ENCODE peak calls at places on chromosomes 13 and 19, in four cellular contexts. D is effector memory CD4-positive, alpha-beta T cell; W is PC-3; M is uterus. Y is an unnamed sample. For H3K4me1, the result is how much of the 10 kb centered on the place peaks cover.

GRCh38 chr13:99327133-99327532 is 19.9 kb upstream of the GPR183 start:
- DNase-seq in D (no peak), M (no peak), W (no peak), Y (no peak)

GRCh38 chr19:45670670-45671453 is 2.8 kb downstream of the GIPR start:
- DNase-seq in M (peak), W (peak), D (peak), Y (no peak)

GRCh38 chr13:42474954-42475353 is 99.0 kb upstream of the TNFSF11 start:
- DNase-seq in W (no peak), M (no peak), D (no peak), Y (no peak)

GRCh38 chr19:33821871-33822270 is 25.2 kb downstream of the KCTD15 start:
- DNase-seq in D (no peak), W (peak), M (no peak), Y (no peak)

GRCh38 chr13:29722415-29722814 is 126.9 kb upstream of the SLC7A1 start:
- DNase-seq in D (no peak), M (no peak), W (no peak), Y (no peak)

GRCh38 chr19:40348961-40349507 is 539 bp downstream of the PLD3 start:
- DNase-seq in M (no peak), W (peak), D (no peak), Y (no peak)

GRCh38 chr13:26847281-26847680 is 86.7 kb upstream of the GPR12 start:
- DNase-seq in M (no peak), W (no peak), D (no peak), Y (no peak)

GRCh38 chr13:111866731-111867245 is 200.2 kb upstream of the SOX1 start:
- DNase-seq in W (no peak), M (no peak), D (no peak), Y (no peak)

GRCh38 chr13:59607172-59607571 is 556.6 kb downstream of the DIAPH3 start:
- DNase-seq in W (no peak), M (no peak), D (no peak), Y (no peak)

GRCh38 chr19:16106121-16106520 is 5.6 kb upstream of the RAB8A start:
- DNase-seq in M (no peak), D (no peak), W (no peak), Y (no peak)

GRCh38 chr13:109383683-109384082 is 402.7 kb downstream of the IRS2 start:
- DNase-seq in W (peak), D (no peak), M (no peak), Y (no peak)

GRCh38 chr19:36032251-36033104 is at the start of gene CLIP3:
- DNase-seq in D (peak), M (peak), W (no peak), Y (no peak)

GRCh38 chr13:42218576-42218975 is 53.4 kb upstream of the AKAP11 start:
- DNase-seq in M (no peak), D (no peak), W (no peak), Y (no peak)

GRCh38 chr13:53150568-53150967 is 122.0 kb downstream of the OLFM4 start:
- DNase-seq in D (no peak), M (no peak), W (no peak), Y (no peak)

GRCh38 chr13:50072676-50073075 is 57.4 kb downstream of the KCNRG start:
- DNase-seq in D (no peak), W (no peak), M (no peak), Y (no peak)

GRCh38 chr13:24644051-24644450 is 36.2 kb upstream of the ATP12A start:
- DNase-seq in M (no peak), D (no peak), W (peak), Y (no peak)

GRCh38 chr19:40466219-40467006 is at the start of gene SPTBN4:
- DNase-seq in M (peak), W (no peak), D (peak), Y (peak)

GRCh38 chr19:6216996-6217751 is 62.6 kb downstream of the MLLT1 start:
- DNase-seq in M (peak), W (no peak), D (no peak), Y (no peak)

GRCh38 chr13:21620858-21621257 is 16.9 kb upstream of the MICU2 start:
- DNase-seq in W (no peak), D (no peak), M (no peak), Y (no peak)

GRCh38 chr13:99193152-99193551 is 7.5 kb upstream of the UBAC2 start:
- DNase-seq in M (no peak), W (no peak), D (no peak), Y (no peak)

GRCh38 chr13:24161010-24161775 is 673 bp downstream of the SPATA13 start:
- DNase-seq in W (peak), M (peak), D (peak), Y (peak)

GRCh38 chr19:1163934-1164683 is 10.0 kb downstream of the SBNO2 start:
- DNase-seq in M (no peak), W (no peak), D (no peak), Y (no peak)

GRCh38 chr13:52788011-52788410 is 48.4 kb upstream of the CNMD start:
- DNase-seq in D (no peak), M (no peak), W (no peak), Y (no peak)

GRCh38 chr19:12885749-12886706 is 973 bp downstream of the KLF1 start:
- DNase-seq in D (no peak), M (no peak), W (no peak), Y (no peak)

GRCh38 chr19:33404916-33405315 is 31.4 kb downstream of the CEBPG start:
- DNase-seq in M (no peak), W (no peak), D (no peak), Y (no peak)

GRCh38 chr19:46950526-46951235 is 69.0 kb upstream of the NPAS1 start:
- DNase-seq in M (no peak), D (no peak), W (no peak), Y (no peak)

GRCh38 chr19:30897553-30897952 is 451.7 kb downstream of the TSHZ3 start:
- DNase-seq in M (no peak), W (no peak), D (no peak), Y (no peak)

GRCh38 chr13:102598061-102598460 is 1.3 kb downstream of the TPP2 start:
- DNase-seq in M (no peak), W (no peak), D (no peak), Y (no peak)

GRCh38 chr13:113823771-113824170 is 40.1 kb downstream of the GAS6 start:
- DNase-seq in D (no peak), M (no peak), W (no peak), Y (no peak)

GRCh38 chr19:6273701-6274601 is 5.8 kb downstream of the MLLT1 start:
- DNase-seq in D (no peak), M (peak), W (peak), Y (no peak)

GRCh38 chr19:39943586-39943985 is 9.2 kb upstream of the FCGBP start:
- DNase-seq in M (no peak), W (no peak), D (no peak), Y (no peak)

GRCh38 chr19:30862876-30863275 is 486.4 kb downstream of the TSHZ3 start:
- DNase-seq in M (no peak), W (no peak), D (no peak), Y (no peak)

GRCh38 chr19:31749231-31749630 is 400.0 kb upstream of the TSHZ3 start:
- DNase-seq in M (no peak), D (no peak), W (no peak), Y (no peak)

GRCh38 chr13:50521750-50522149 is 321.7 kb downstream of the DLEU7 start:
- DNase-seq in D (no peak), M (no peak), W (no peak), Y (no peak)

GRCh38 chr13:99198630-99199029 is 2.0 kb upstream of the UBAC2 start:
- DNase-seq in M (no peak), W (peak), D (no peak), Y (no peak)

GRCh38 chr13:44051405-44051804 is 171.7 kb downstream of the LACC1 start:
- DNase-seq in M (no peak), D (no peak), W (no peak), Y (no peak)

DNA sequence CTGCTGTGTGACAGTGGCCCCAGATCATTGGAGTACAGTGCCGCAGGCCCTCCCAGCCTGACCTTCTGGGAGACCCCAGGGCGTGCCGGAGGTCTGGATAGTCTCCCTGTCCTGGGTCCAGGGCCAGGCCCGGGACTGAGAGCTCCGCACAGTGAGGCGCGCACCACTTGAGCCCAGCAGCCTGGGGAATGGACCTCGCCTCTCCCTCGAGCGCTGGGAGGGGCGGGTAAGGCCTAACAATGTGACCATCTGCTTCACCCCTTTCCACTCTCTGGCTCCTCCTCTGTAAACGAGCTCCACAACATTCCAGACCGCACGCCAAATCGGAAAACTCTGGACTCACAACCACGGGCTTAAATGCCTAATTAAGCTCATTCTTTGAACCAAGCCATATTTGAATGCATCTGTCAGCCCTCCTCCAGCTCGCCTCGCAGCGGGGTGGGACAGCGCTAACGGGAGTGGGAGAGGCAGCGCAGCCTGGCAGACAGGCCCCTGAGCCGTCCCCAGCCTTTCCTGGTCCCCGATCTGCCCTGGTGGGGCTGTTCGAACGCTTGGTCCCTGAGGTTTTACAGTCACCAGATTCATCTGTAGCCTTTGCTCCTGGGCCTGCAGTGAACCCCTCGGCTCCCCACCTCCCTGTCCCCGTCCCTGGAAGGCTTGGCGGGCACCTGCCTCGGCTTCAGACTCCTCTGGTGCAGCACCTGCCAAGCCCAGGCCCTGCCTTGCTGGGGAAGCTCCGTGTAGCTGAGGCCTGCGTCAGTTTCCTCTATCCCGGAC is 120.7 kb upstream of the VSTM2B start:
- DNase-seq in D (no peak), W (peak), M (peak), Y (no peak)
- H3K27ac ChIP-seq in D (no peak), W (no peak), M (peak), Y (no peak)

GRCh38 chr19:11556634-11557420 is 2.2 kb downstream of the ELOF1 start:
- DNase-seq in W (no peak), M (no peak), D (no peak), Y (no peak)

GRCh38 chr19:11552666-11553372 is 6.2 kb downstream of the ELOF1 start:
- DNase-seq in D (no peak), M (no peak), W (no peak), Y (no peak)

GRCh38 chr19:11555246-11555645 is 3.8 kb downstream of the ELOF1 start:
- DNase-seq in M (no peak), W (no peak), D (no peak), Y (no peak)

GRCh38 chr19:11551603-11552235 is 7.3 kb downstream of the ELOF1 start:
- DNase-seq in D (no peak), W (no peak), M (peak), Y (no peak)

GRCh38 chr19:11554160-11554559 is 4.9 kb downstream of the ELOF1 start:
- DNase-seq in M (no peak), W (no peak), D (no peak), Y (no peak)
- H3K4me1 ChIP-seq in M (under half), W (under half), D (under half), Y (under half)

GRCh38 chr13:32059511-32059984 is 28.0 kb downstream of the FRY start:
- DNase-seq in M (no peak), D (no peak), W (no peak), Y (no peak)
- H3K27ac ChIP-seq in M (no peak), D (no peak), W (no peak), Y (no peak)

DNA sequence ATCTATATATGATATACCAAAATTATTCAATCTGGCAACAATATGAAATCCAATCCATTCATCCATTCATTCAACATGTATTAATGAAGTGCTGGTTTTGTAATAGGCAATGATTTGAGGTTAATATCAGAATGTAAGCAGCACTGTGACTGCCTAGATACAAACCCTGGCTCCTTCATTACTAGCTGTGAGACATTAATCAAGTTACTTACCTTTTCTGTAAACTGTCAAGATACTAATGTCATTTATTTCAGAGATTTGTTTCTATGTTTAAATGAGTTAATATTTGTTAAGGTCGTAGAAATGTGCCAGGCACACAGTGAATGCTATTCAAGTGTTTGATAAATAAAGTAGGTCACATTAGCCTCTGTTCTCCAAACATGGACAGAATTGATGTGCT is 40.9 kb downstream of the CLDN10 start:
- DNase-seq in M (no peak), D (no peak), W (no peak), Y (no peak)
- H3K4me1 ChIP-seq in M (under half), D (under half), W (under half), Y (under half)

DNA sequence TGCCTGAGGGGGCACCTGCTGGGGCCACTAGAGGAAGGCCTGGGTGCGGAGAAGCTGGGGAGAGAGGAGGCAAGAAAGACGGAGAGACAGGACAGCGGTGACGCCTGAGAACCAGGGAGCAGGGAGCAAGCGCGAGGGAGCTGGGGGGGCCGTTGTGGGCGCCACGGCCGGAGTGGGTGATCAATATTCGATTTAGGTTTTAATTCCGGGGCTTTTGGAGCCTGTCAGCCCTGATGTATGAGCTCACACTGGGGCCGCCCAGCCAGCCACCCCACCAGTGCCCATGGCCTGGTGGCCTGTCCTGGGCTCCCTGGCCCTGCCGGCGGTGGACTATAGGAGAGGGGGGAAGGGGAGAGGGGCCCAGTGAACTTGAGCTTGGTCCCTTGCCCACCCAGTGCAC is 8.7 kb upstream of the ERFL start:
- DNase-seq in W (no peak), D (no peak), M (no peak), Y (no peak)
- H3K27ac ChIP-seq in W (no peak), D (no peak), M (no peak), Y (no peak)

GRCh38 chr19:38900220-38900629 is 456 bp downstream of the NFKBIB start:
- DNase-seq in M (no peak), D (no peak), W (no peak), Y (no peak)
- H3K4me1 ChIP-seq in M (under half), D (under half), W (under half), Y (under half)

GRCh38 chr19:10228393-10228792 is 2.7 kb downstream of the S1PR2 start:
- DNase-seq in D (no peak), W (no peak), M (no peak), Y (no peak)
- H3K27ac ChIP-seq in D (no peak), W (no peak), M (peak), Y (no peak)

GRCh38 chr13:74070065-74070464 is 64.1 kb downstream of the KLF12 start:
- DNase-seq in D (peak), W (no peak), M (no peak), Y (peak)
- H3K4me1 ChIP-seq in D (under half), W (under half), M (under half), Y (half or more)